ENCODE peak calls at places on chromosome 2, in six cellular contexts. One of them, this sample, is unnamed.

GRCh38 chr2:10414000-10414451 is 34.1 kb downstream of the ODC1 start:
- DNase-seq in NCI-H82: no peak
- DNase-seq in SK-MEL-5: no peak
- DNase-seq in activated CD4-positive, alpha-beta memory T cell treated with anti-CD3 and anti-CD28 coated beads for 36 hours: peak; percentile 25
- DNase-seq in iris pigment epithelial cell: peak; percentile 69
- DNase-seq in AG08396: peak; percentile 67
- DNase-seq in this sample: no peak

GRCh38 chr2:219752731-219753130 is 125.3 kb downstream of the SLC4A3 start:
- DNase-seq in iris pigment epithelial cell: peak; percentile 25
- DNase-seq in AG08396: no peak
- DNase-seq in SK-MEL-5: no peak
- DNase-seq in NCI-H82: no peak
- DNase-seq in activated CD4-positive, alpha-beta memory T cell treated with anti-CD3 and anti-CD28 coated beads for 36 hours: no peak
- DNase-seq in this sample: no peak

GRCh38 chr2:215594766-215595165 is 158.9 kb upstream of the FN1 start:
- DNase-seq in SK-MEL-5: no peak
- DNase-seq in AG08396: no peak
- DNase-seq in iris pigment epithelial cell: peak; percentile 76
- DNase-seq in activated CD4-positive, alpha-beta memory T cell treated with anti-CD3 and anti-CD28 coated beads for 36 hours: no peak
- DNase-seq in NCI-H82: no peak
- DNase-seq in this sample: no peak

GRCh38 chr2:189549440-189549832 is 31.1 kb downstream of the SLC40A1 start:
- DNase-seq in SK-MEL-5: no peak
- DNase-seq in AG08396: no peak
- DNase-seq in iris pigment epithelial cell: peak; percentile 56
- DNase-seq in activated CD4-positive, alpha-beta memory T cell treated with anti-CD3 and anti-CD28 coated beads for 36 hours: no peak
- DNase-seq in NCI-H82: no peak
- DNase-seq in this sample: no peak

GRCh38 chr2:128273469-128274081 is 45.1 kb downstream of the HS6ST1 start:
- DNase-seq in AG08396: no peak
- DNase-seq in NCI-H82: no peak
- DNase-seq in activated CD4-positive, alpha-beta memory T cell treated with anti-CD3 and anti-CD28 coated beads for 36 hours: no peak
- DNase-seq in iris pigment epithelial cell: no peak
- DNase-seq in SK-MEL-5: no peak
- DNase-seq in this sample: no peak

GRCh38 chr2:164875334-164876205 is 33.9 kb upstream of the COBLL1 start:
- DNase-seq in activated CD4-positive, alpha-beta memory T cell treated with anti-CD3 and anti-CD28 coated beads for 36 hours: no peak
- DNase-seq in iris pigment epithelial cell: no peak
- DNase-seq in SK-MEL-5: no peak
- DNase-seq in AG08396: no peak
- DNase-seq in NCI-H82: no peak
- DNase-seq in this sample: no peak

GRCh38 chr2:135952891-135953290 is 32.5 kb downstream of the DARS1 start:
- DNase-seq in AG08396: no peak
- DNase-seq in NCI-H82: no peak
- DNase-seq in activated CD4-positive, alpha-beta memory T cell treated with anti-CD3 and anti-CD28 coated beads for 36 hours: no peak
- DNase-seq in SK-MEL-5: no peak
- DNase-seq in iris pigment epithelial cell: peak; percentile 83
- DNase-seq in this sample: no peak

GRCh38 chr2:192265751-192266150 is 71.0 kb upstream of the TMEFF2 start:
- DNase-seq in activated CD4-positive, alpha-beta memory T cell treated with anti-CD3 and anti-CD28 coated beads for 36 hours: no peak
- DNase-seq in SK-MEL-5: no peak
- DNase-seq in NCI-H82: no peak
- DNase-seq in AG08396: no peak
- DNase-seq in iris pigment epithelial cell: peak; percentile 28
- DNase-seq in this sample: no peak

GRCh38 chr2:164831180-164831579 is 10.4 kb downstream of the COBLL1 start:
- DNase-seq in activated CD4-positive, alpha-beta memory T cell treated with anti-CD3 and anti-CD28 coated beads for 36 hours: no peak
- DNase-seq in iris pigment epithelial cell: no peak
- DNase-seq in AG08396: no peak
- DNase-seq in SK-MEL-5: no peak
- DNase-seq in NCI-H82: no peak
- DNase-seq in this sample: no peak

GRCh38 chr2:209334188-209335017 is 89.4 kb upstream of the MAP2 start:
- DNase-seq in AG08396: peak; percentile 48
- DNase-seq in iris pigment epithelial cell: peak; percentile 43
- DNase-seq in NCI-H82: peak; percentile 87
- DNase-seq in SK-MEL-5: peak; percentile 80
- DNase-seq in activated CD4-positive, alpha-beta memory T cell treated with anti-CD3 and anti-CD28 coated beads for 36 hours: peak; percentile 48
- DNase-seq in this sample: peak; percentile 76

This sample was measured in pons.